ENCODE peak calls at places on chromosomes 3 and 15, in ten cellular contexts. F, D, G, B, K, U, C, E, R and Y are unnamed samples.

GRCh38 chr15:63090502-63091286 is 31.0 kb upstream of the LACTB start:
- DNase-seq in R (no peak), E (no peak), G (no peak), F (no peak), U (no peak), C (no peak), K (no peak), D (no peak), B (no peak), Y (no peak)

GRCh38 chr15:68439506-68439905 is 7.5 kb upstream of the ITGA11 start:
- DNase-seq in F (no peak), K (no peak), U (no peak), C (no peak), G (no peak), D (no peak), R (no peak), E (no peak), B (no peak), Y (no peak)

GRCh38 chr15:31338879-31339557 is 12.4 kb downstream of the KLF13 start:
- DNase-seq in K (peak; percentile 83), F (peak; percentile 88), B (peak; percentile 90), D (peak; percentile 29), C (peak; percentile 91), U (no peak), R (peak; percentile 72), E (no peak), G (peak; percentile 81), Y (no peak)

GRCh38 chr15:45943255-45943654 is 308.4 kb downstream of the SQOR start:
- DNase-seq in E (no peak), B (no peak), C (peak; percentile 2), F (no peak), U (no peak), D (no peak), G (no peak), R (no peak), K (no peak), Y (no peak)

GRCh38 chr3:146375214-146375613 is 94.1 kb downstream of the PLSCR2 start:
- DNase-seq in G (no peak), C (peak; percentile 56), R (no peak), F (no peak), B (no peak), D (peak; percentile 13), K (peak; percentile 83), U (peak; percentile 24), E (no peak), Y (no peak)

GRCh38 chr3:157637866-157638265 is 134.7 kb upstream of the VEPH1 start:
- DNase-seq in D (no peak), U (no peak), R (no peak), G (no peak), E (no peak), F (no peak), K (no peak), C (no peak), B (no peak), Y (no peak)

GRCh38 chr3:15815696-15816095 is 17.9 kb upstream of the ANKRD28 start:
- DNase-seq in B (no peak), C (peak; percentile 90), U (no peak), F (no peak), E (no peak), K (peak; percentile 74), D (peak; percentile 54), G (no peak), R (no peak), Y (no peak)

GRCh38 chr3:45140392-45140791 is 5.8 kb downstream of the CDCP1 start:
- DNase-seq in K (peak; percentile 77), D (no peak), E (no peak), F (no peak), B (no peak), G (peak; percentile 51), R (no peak), U (no peak), C (peak; percentile 64), Y (no peak)

DNA sequence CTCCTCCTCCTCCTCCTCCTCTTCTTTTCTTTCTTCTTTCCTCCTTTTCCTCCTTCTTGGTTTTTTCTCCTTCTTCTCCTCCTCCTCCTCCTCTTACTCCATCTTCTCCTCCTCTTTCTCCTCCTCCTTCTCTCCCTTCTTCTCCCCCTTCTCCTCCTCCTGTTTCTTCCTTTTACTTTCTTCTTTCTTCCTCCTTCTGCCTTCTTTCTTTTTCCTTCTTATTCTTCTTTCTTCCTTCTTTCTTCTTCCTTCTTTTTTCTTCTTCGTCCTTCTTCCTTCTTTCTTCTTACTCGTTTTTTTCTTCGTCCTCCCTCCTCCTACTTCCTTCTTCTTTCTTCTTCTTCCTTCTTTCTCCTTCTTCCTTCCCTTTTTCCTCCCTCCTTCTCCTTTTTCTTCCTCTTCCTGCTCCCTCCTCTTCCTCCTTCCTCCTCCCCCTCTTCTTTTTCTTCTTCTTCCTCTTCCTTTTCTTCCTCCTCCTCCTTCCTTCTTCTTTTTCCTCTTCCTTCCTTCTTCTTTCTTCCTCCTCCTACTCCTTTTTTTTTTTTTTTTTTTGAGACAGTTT is 92.1 kb downstream of the SLMAP start:
- DNase-seq in E (no peak), B (no peak), K (no peak), D (no peak), G (no peak), R (no peak), F (no peak), C (no peak), U (no peak), Y (no peak)
- H3K4me3 ChIP-seq in E (no peak overlapping the region), B (no peak overlapping the region), K (no peak overlapping the region), D (no peak overlapping the region), G (no peak overlapping the region), R (no peak overlapping the region), F (no peak overlapping the region), C (no peak overlapping the region), U (no peak overlapping the region), Y (no peak overlapping the region)

GRCh38 chr15:41493902-41494189 is 172 bp downstream of the ITPKA start:
- DNase-seq in D (no peak), C (no peak), E (no peak), R (no peak), B (no peak), G (no peak), F (no peak), U (no peak), K (no peak), Y (no peak)

GRCh38 chr15:41493205-41493901 is at the start of gene ITPKA:
- DNase-seq in C (peak; percentile 57), K (peak; percentile 70), U (peak; percentile 38), E (peak; percentile 36), G (peak; percentile 84), B (peak; percentile 34), D (peak; percentile 29), F (peak; percentile 83), R (peak; percentile 94), Y (peak; percentile 47)

GRCh38 chr15:41495736-41496599 is 2.3 kb downstream of the ITPKA start:
- DNase-seq in G (no peak), U (no peak), E (no peak), C (no peak), F (no peak), D (no peak), B (no peak), K (no peak), R (peak; percentile 88), Y (no peak)

GRCh38 chr15:41494922-41495735 is 1.5 kb downstream of the ITPKA start:
- DNase-seq in D (no peak), K (no peak), U (no peak), E (no peak), B (no peak), R (peak; percentile 83), G (no peak), F (no peak), C (no peak), Y (no peak)

GRCh38 chr15:41494190-41494921 is 682 bp downstream of the ITPKA start:
- DNase-seq in R (peak; percentile 93), G (no peak), U (no peak), D (no peak), C (no peak), E (no peak), K (no peak), B (no peak), F (no peak), Y (no peak)
- H3K4me3 ChIP-seq in R (peak overlapping the region; percentile 59), G (peak overlapping the region; percentile 73), U (peak overlapping the region; percentile 54), D (peak overlapping the region; percentile 51), C (peak overlapping the region; percentile 43), E (peak overlapping the region; percentile 56), K (peak overlapping the region; percentile 57), B (peak overlapping the region; percentile 84), F (peak overlapping the region; percentile 80), Y (peak overlapping the region; percentile 44)

GRCh38 chr3:165883866-165884478 is 46.7 kb upstream of the BCHE start:
- DNase-seq in E (no peak), K (no peak), R (no peak), G (no peak), B (no peak), F (no peak), C (no peak), U (no peak), D (no peak), Y (no peak)

GRCh38 chr3:165883126-165883525 is 45.9 kb upstream of the BCHE start:
- DNase-seq in E (no peak), B (no peak), G (no peak), U (no peak), F (no peak), R (no peak), D (no peak), K (no peak), C (no peak), Y (no peak)

GRCh38 chr3:165885558-165886270 is 48.5 kb upstream of the BCHE start:
- DNase-seq in R (no peak), E (no peak), U (no peak), G (no peak), K (no peak), B (no peak), F (no peak), C (no peak), D (no peak), Y (no peak)

DNA sequence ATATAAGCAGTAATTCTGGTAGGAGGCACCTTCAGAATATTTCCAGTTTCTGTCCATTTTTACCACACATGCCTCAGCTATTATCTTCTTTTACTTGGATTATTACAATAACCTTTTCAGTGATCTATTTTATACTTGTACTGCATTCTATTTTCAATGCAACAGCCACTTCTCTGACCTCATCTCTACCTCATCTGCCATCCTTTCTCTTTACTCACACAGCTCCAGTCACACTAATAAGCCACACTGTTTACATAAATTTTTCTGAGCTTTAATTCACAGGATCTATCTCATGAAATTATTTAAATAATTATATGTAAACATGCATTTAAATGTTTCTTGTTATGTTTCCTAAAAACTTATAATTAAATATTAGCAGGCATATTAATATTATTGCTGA is 47.3 kb upstream of the BCHE start:
- DNase-seq in K (peak; percentile 2), G (no peak), F (no peak), C (no peak), R (no peak), D (no peak), E (no peak), U (no peak), B (no peak), Y (no peak)
- H3K4me3 ChIP-seq in K (peak overlapping the region; percentile 36), G (peak overlapping the region; percentile 35), F (no peak overlapping the region), C (no peak overlapping the region), R (no peak overlapping the region), D (no peak overlapping the region), E (no peak overlapping the region), U (no peak overlapping the region), B (no peak overlapping the region), Y (no peak overlapping the region)

DNA sequence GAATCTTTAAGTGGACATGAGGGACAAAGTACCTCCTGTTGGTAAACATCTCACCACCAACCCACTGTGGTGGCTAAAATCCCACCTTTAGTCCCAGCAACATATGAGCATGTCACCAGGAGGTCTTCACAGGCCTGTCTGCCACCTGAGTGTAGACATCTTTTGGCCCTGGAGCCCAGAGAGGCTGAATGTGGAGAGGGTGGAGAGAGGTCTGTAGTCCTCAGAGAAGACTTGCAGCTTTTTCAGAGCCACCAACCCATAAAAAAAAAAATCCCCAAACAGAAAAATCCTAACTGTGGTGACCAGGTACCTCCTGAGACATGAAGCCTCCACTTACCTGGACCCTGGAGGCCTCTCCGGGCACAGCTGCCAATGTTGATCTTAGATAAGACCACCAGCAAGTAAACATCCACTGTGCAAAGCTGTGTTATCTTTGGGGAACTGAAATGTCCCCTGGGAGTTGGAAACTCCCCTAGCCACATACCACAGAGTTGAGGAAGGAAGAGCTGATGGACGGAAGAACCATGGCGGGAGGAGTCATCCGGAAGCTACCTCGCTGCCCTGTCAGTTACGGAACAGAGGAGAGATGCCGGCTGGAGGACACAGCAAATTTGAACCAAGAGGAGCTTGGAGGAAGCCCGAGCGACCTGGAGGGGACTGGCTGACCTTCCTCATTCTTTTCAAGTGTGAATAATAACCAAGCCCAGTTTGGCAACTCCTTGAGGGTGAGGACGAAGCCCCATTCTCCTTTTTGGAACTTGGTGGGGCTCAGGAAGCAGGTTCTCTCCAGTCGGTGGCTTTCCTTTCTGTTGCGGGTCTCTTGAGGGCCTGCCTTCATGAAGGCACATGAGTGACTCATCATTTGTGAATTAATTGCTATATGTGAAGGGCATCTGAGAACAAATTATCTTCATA is at the start of gene GHRL:
- DNase-seq in B (no peak), U (no peak), K (no peak), R (no peak), C (peak; percentile 69), D (no peak), G (peak; percentile 59), E (no peak), F (no peak), Y (no peak)
- H3K4me3 ChIP-seq in B (no peak within 1 kb of the TSS), U (no peak within 1 kb of the TSS), K (no peak within 1 kb of the TSS), R (no peak within 1 kb of the TSS), C (no peak within 1 kb of the TSS), D (no peak within 1 kb of the TSS), G (no peak within 1 kb of the TSS), E (no peak within 1 kb of the TSS), F (no peak within 1 kb of the TSS), Y (no peak within 1 kb of the TSS)